ENCODE peak calls at places on chromosomes 16 and 17, in nine cellular contexts. One of them, this sample, is unnamed.
A peak's percentile ranks its signal among the peaks of the same experiment; 100 is the strongest.

GRCh38 chr17:81635973-81636504 is 873 bp downstream of the NPLOC4 start:
- DNase-seq in GM12865: peak; percentile 25
- DNase-seq in ascending aorta: no peak
- DNase-seq in A549: no peak
- DNase-seq in progenitor cell of endocrine pancreas: no peak
- DNase-seq in CD4-positive, alpha-beta T cell: no peak
- DNase-seq in HepG2: no peak
- DNase-seq in epithelial cell of esophagus: peak; percentile 68
- DNase-seq in AG10803: peak; percentile 49
- DNase-seq in this sample: no peak

GRCh38 chr17:28955408-28955807 is 4.1 kb upstream of the PHF12 start:
- DNase-seq in GM12865: no peak
- DNase-seq in ascending aorta: no peak
- DNase-seq in A549: no peak
- DNase-seq in progenitor cell of endocrine pancreas: no peak
- DNase-seq in CD4-positive, alpha-beta T cell: no peak
- DNase-seq in HepG2: no peak
- DNase-seq in epithelial cell of esophagus: no peak
- DNase-seq in AG10803: no peak
- DNase-seq in this sample: no peak

GRCh38 chr17:29592850-29593545 is at the start of gene ANKRD13B:
- DNase-seq in GM12865: peak; percentile 55
- DNase-seq in ascending aorta: no peak
- DNase-seq in A549: no peak
- DNase-seq in progenitor cell of endocrine pancreas: no peak
- DNase-seq in CD4-positive, alpha-beta T cell: no peak
- DNase-seq in HepG2: no peak
- DNase-seq in epithelial cell of esophagus: no peak
- DNase-seq in AG10803: no peak
- DNase-seq in this sample: no peak

GRCh38 chr17:63029520-63029919 is 63.5 kb downstream of the TANC2 start:
- DNase-seq in GM12865: no peak
- DNase-seq in ascending aorta: no peak
- DNase-seq in A549: no peak
- DNase-seq in progenitor cell of endocrine pancreas: no peak
- DNase-seq in CD4-positive, alpha-beta T cell: no peak
- DNase-seq in HepG2: no peak
- DNase-seq in epithelial cell of esophagus: peak; percentile 52
- DNase-seq in AG10803: peak; percentile 63
- DNase-seq in this sample: no peak

GRCh38 chr17:41772586-41773189 is 13.8 kb downstream of the JUP start:
- DNase-seq in GM12865: no peak
- DNase-seq in ascending aorta: no peak
- DNase-seq in A549: no peak
- DNase-seq in progenitor cell of endocrine pancreas: no peak
- DNase-seq in CD4-positive, alpha-beta T cell: no peak
- DNase-seq in HepG2: peak; percentile 83
- DNase-seq in epithelial cell of esophagus: no peak
- DNase-seq in AG10803: no peak
- DNase-seq in this sample: no peak

GRCh38 chr16:74500907-74501306 is 79.6 kb upstream of the CLEC18B start:
- DNase-seq in GM12865: peak; percentile 7
- DNase-seq in ascending aorta: no peak
- DNase-seq in A549: no peak
- DNase-seq in progenitor cell of endocrine pancreas: no peak
- DNase-seq in CD4-positive, alpha-beta T cell: no peak
- DNase-seq in HepG2: no peak
- DNase-seq in epithelial cell of esophagus: no peak
- DNase-seq in AG10803: no peak
- DNase-seq in this sample: no peak

GRCh38 chr16:71593048-71593999 is 16.4 kb upstream of the TAT start:
- DNase-seq in GM12865: no peak
- DNase-seq in ascending aorta: no peak
- DNase-seq in A549: no peak
- DNase-seq in progenitor cell of endocrine pancreas: no peak
- DNase-seq in CD4-positive, alpha-beta T cell: no peak
- DNase-seq in HepG2: peak; percentile 80
- DNase-seq in epithelial cell of esophagus: no peak
- DNase-seq in AG10803: no peak
- DNase-seq in this sample: no peak

GRCh38 chr16:2973081-2973480 is 3.9 kb downstream of the PAQR4 start:
- DNase-seq in GM12865: no peak
- DNase-seq in ascending aorta: no peak
- DNase-seq in A549: no peak
- DNase-seq in progenitor cell of endocrine pancreas: no peak
- DNase-seq in CD4-positive, alpha-beta T cell: no peak
- DNase-seq in HepG2: no peak
- DNase-seq in epithelial cell of esophagus: no peak
- DNase-seq in AG10803: no peak
- DNase-seq in this sample: no peak

GRCh38 chr16:78494105-78494504 is 394.7 kb downstream of the WWOX start:
- DNase-seq in GM12865: no peak
- DNase-seq in ascending aorta: no peak
- DNase-seq in A549: no peak
- DNase-seq in progenitor cell of endocrine pancreas: no peak
- DNase-seq in CD4-positive, alpha-beta T cell: no peak
- DNase-seq in HepG2: no peak
- DNase-seq in epithelial cell of esophagus: no peak
- DNase-seq in AG10803: no peak
- DNase-seq in this sample: no peak

GRCh38 chr17:32124985-32125847 is 17.1 kb upstream of the RHOT1 start:
- DNase-seq in GM12865: no peak
- DNase-seq in ascending aorta: no peak
- DNase-seq in A549: peak; percentile 35
- DNase-seq in progenitor cell of endocrine pancreas: no peak
- DNase-seq in CD4-positive, alpha-beta T cell: no peak
- DNase-seq in HepG2: no peak
- DNase-seq in epithelial cell of esophagus: no peak
- DNase-seq in AG10803: no peak
- DNase-seq in this sample: no peak

GRCh38 chr16:70390774-70391173 is 44.1 kb downstream of the DDX19A start:
- DNase-seq in GM12865: no peak
- DNase-seq in ascending aorta: no peak
- DNase-seq in A549: no peak
- DNase-seq in progenitor cell of endocrine pancreas: no peak
- DNase-seq in CD4-positive, alpha-beta T cell: no peak
- DNase-seq in HepG2: no peak
- DNase-seq in epithelial cell of esophagus: peak; percentile 82
- DNase-seq in AG10803: no peak
- DNase-seq in this sample: no peak

GRCh38 chr17:10226930-10227695 is 28.7 kb upstream of the GAS7 start:
- DNase-seq in GM12865: peak; percentile 67
- DNase-seq in ascending aorta: no peak
- DNase-seq in A549: peak; percentile 57
- DNase-seq in progenitor cell of endocrine pancreas: peak; percentile 19
- DNase-seq in CD4-positive, alpha-beta T cell: peak; percentile 5
- DNase-seq in HepG2: peak; percentile 16
- DNase-seq in epithelial cell of esophagus: no peak
- DNase-seq in AG10803: no peak
- DNase-seq in this sample: peak; percentile 68

GRCh38 chr16:68079616-68080344 is 5.4 kb upstream of the NFATC3 start:
- DNase-seq in GM12865: peak; percentile 47
- DNase-seq in ascending aorta: no peak
- DNase-seq in A549: no peak
- DNase-seq in progenitor cell of endocrine pancreas: no peak
- DNase-seq in CD4-positive, alpha-beta T cell: peak; percentile 66
- DNase-seq in HepG2: peak; percentile 97
- DNase-seq in epithelial cell of esophagus: no peak
- DNase-seq in AG10803: no peak
- DNase-seq in this sample: peak; percentile 37

GRCh38 chr17:3710951-3711383 is 12.7 kb upstream of the HASPIN start:
- DNase-seq in GM12865: peak; percentile 99
- DNase-seq in ascending aorta: no peak
- DNase-seq in A549: no peak
- DNase-seq in progenitor cell of endocrine pancreas: no peak
- DNase-seq in CD4-positive, alpha-beta T cell: peak; percentile 55
- DNase-seq in HepG2: no peak
- DNase-seq in epithelial cell of esophagus: peak; percentile 55
- DNase-seq in AG10803: peak; percentile 30
- DNase-seq in this sample: no peak

GRCh38 chr16:88686439-88687253 is at the start of gene SNAI3:
- DNase-seq in GM12865: peak; percentile 87
- DNase-seq in ascending aorta: no peak
- DNase-seq in A549: peak; percentile 89
- DNase-seq in progenitor cell of endocrine pancreas: peak; percentile 83
- DNase-seq in CD4-positive, alpha-beta T cell: peak; percentile 73
- DNase-seq in HepG2: peak; percentile 76
- DNase-seq in epithelial cell of esophagus: peak; percentile 85
- DNase-seq in AG10803: no peak
- DNase-seq in this sample: peak; percentile 83

GRCh38 chr16:1071009-1071408 is 1.5 kb upstream of the SSTR5 start:
- DNase-seq in GM12865: no peak
- DNase-seq in ascending aorta: no peak
- DNase-seq in A549: no peak
- DNase-seq in progenitor cell of endocrine pancreas: no peak
- DNase-seq in CD4-positive, alpha-beta T cell: no peak
- DNase-seq in HepG2: no peak
- DNase-seq in epithelial cell of esophagus: no peak
- DNase-seq in AG10803: no peak
- DNase-seq in this sample: no peak

GRCh38 chr16:19138601-19139000 is 24.8 kb downstream of the ITPRIPL2 start:
- DNase-seq in GM12865: no peak
- DNase-seq in ascending aorta: no peak
- DNase-seq in A549: peak; percentile 60
- DNase-seq in progenitor cell of endocrine pancreas: no peak
- DNase-seq in CD4-positive, alpha-beta T cell: no peak
- DNase-seq in HepG2: no peak
- DNase-seq in epithelial cell of esophagus: peak; percentile 99
- DNase-seq in AG10803: peak; percentile 86
- DNase-seq in this sample: peak; percentile 36

GRCh38 chr16:89815639-89816348 is 653 bp downstream of the FANCA start:
- DNase-seq in GM12865: peak; percentile 51
- DNase-seq in ascending aorta: no peak
- DNase-seq in A549: no peak
- DNase-seq in progenitor cell of endocrine pancreas: no peak
- DNase-seq in CD4-positive, alpha-beta T cell: no peak
- DNase-seq in HepG2: no peak
- DNase-seq in epithelial cell of esophagus: no peak
- DNase-seq in AG10803: no peak
- DNase-seq in this sample: peak; percentile 28

GRCh38 chr16:24846548-24847357 is 990 bp downstream of the SLC5A11 start:
- DNase-seq in GM12865: no peak
- DNase-seq in ascending aorta: no peak
- DNase-seq in A549: no peak
- DNase-seq in progenitor cell of endocrine pancreas: no peak
- DNase-seq in CD4-positive, alpha-beta T cell: no peak
- DNase-seq in HepG2: no peak
- DNase-seq in epithelial cell of esophagus: no peak
- DNase-seq in AG10803: no peak
- DNase-seq in this sample: no peak
- TF ChIP-seq CTCF in GM12865: no peak
- TF ChIP-seq CTCF in ascending aorta: no peak
- TF ChIP-seq CTCF in A549: no peak
- TF ChIP-seq CTCF in progenitor cell of endocrine pancreas: no peak
- TF ChIP-seq CTCF in CD4-positive, alpha-beta T cell: no peak
- TF ChIP-seq CTCF in HepG2: no peak
- TF ChIP-seq CTCF in epithelial cell of esophagus: no peak
- TF ChIP-seq CTCF in AG10803: no peak
- TF ChIP-seq CTCF in this sample: no peak

DNA sequence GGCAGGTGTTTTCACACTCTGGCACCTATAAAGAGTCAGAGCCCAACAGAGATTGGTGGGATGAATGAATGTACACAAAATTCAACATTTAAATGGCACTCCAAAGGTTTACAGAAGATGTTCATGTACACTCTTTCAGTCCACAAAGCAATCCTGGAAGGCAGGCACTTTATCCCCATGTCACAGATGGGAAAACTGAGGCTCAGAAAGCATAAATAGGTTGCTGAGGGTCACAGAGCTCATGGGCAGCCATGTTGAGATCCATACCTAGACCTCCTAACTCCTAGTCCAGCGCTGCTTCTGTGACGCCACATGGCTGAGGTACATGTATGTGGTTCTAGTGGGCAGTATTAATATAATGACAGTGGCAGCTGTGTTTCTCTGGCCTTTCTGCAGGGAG is 157.7 kb upstream of the LHX1 start:
- DNase-seq in GM12865: no peak
- DNase-seq in ascending aorta: no peak
- DNase-seq in A549: no peak
- DNase-seq in progenitor cell of endocrine pancreas: no peak
- DNase-seq in CD4-positive, alpha-beta T cell: no peak
- DNase-seq in HepG2: no peak
- DNase-seq in epithelial cell of esophagus: no peak
- DNase-seq in AG10803: no peak
- DNase-seq in this sample: no peak
- TF ChIP-seq CTCF in GM12865: no peak
- TF ChIP-seq CTCF in ascending aorta: no peak
- TF ChIP-seq CTCF in A549: no peak
- TF ChIP-seq CTCF in progenitor cell of endocrine pancreas: no peak
- TF ChIP-seq CTCF in CD4-positive, alpha-beta T cell: no peak
- TF ChIP-seq CTCF in HepG2: no peak
- TF ChIP-seq CTCF in epithelial cell of esophagus: no peak
- TF ChIP-seq CTCF in AG10803: no peak
- TF ChIP-seq CTCF in this sample: no peak

GRCh38 chr16:54952195-54952594 is 21.5 kb downstream of the IRX5 start:
- DNase-seq in GM12865: no peak
- DNase-seq in ascending aorta: no peak
- DNase-seq in A549: no peak
- DNase-seq in progenitor cell of endocrine pancreas: no peak
- DNase-seq in CD4-positive, alpha-beta T cell: no peak
- DNase-seq in HepG2: no peak
- DNase-seq in epithelial cell of esophagus: peak; percentile 66
- DNase-seq in AG10803: no peak
- DNase-seq in this sample: no peak

GRCh38 chr16:54954220-54954619 is 23.6 kb downstream of the IRX5 start:
- DNase-seq in GM12865: no peak
- DNase-seq in ascending aorta: no peak
- DNase-seq in A549: no peak
- DNase-seq in progenitor cell of endocrine pancreas: no peak
- DNase-seq in CD4-positive, alpha-beta T cell: no peak
- DNase-seq in HepG2: no peak
- DNase-seq in epithelial cell of esophagus: no peak
- DNase-seq in AG10803: no peak
- DNase-seq in this sample: no peak

GRCh38 chr16:54962045-54962444 is 31.4 kb downstream of the IRX5 start:
- DNase-seq in GM12865: no peak
- DNase-seq in ascending aorta: no peak
- DNase-seq in A549: no peak
- DNase-seq in progenitor cell of endocrine pancreas: no peak
- DNase-seq in CD4-positive, alpha-beta T cell: no peak
- DNase-seq in HepG2: no peak
- DNase-seq in epithelial cell of esophagus: no peak
- DNase-seq in AG10803: no peak
- DNase-seq in this sample: no peak

GRCh38 chr16:54955757-54956156 is 25.1 kb downstream of the IRX5 start:
- DNase-seq in GM12865: no peak
- DNase-seq in ascending aorta: no peak
- DNase-seq in A549: no peak
- DNase-seq in progenitor cell of endocrine pancreas: no peak
- DNase-seq in CD4-positive, alpha-beta T cell: no peak
- DNase-seq in HepG2: no peak
- DNase-seq in epithelial cell of esophagus: no peak
- DNase-seq in AG10803: no peak
- DNase-seq in this sample: no peak

GRCh38 chr16:54957403-54957802 is 26.7 kb downstream of the IRX5 start:
- DNase-seq in GM12865: peak; percentile 41
- DNase-seq in ascending aorta: no peak
- DNase-seq in A549: peak; percentile 38
- DNase-seq in progenitor cell of endocrine pancreas: no peak
- DNase-seq in CD4-positive, alpha-beta T cell: no peak
- DNase-seq in HepG2: peak; percentile 20
- DNase-seq in epithelial cell of esophagus: peak; percentile 67
- DNase-seq in AG10803: no peak
- DNase-seq in this sample: peak; percentile 32
- TF ChIP-seq CTCF in GM12865: peak; percentile 51
- TF ChIP-seq CTCF in ascending aorta: peak; percentile 27
- TF ChIP-seq CTCF in A549: peak; percentile 56
- TF ChIP-seq CTCF in progenitor cell of endocrine pancreas: peak; percentile 46
- TF ChIP-seq CTCF in CD4-positive, alpha-beta T cell: no peak
- TF ChIP-seq CTCF in HepG2: peak; percentile 55
- TF ChIP-seq CTCF in epithelial cell of esophagus: peak; percentile 64
- TF ChIP-seq CTCF in AG10803: peak; percentile 49
- TF ChIP-seq CTCF in this sample: peak; percentile 69

GRCh38 chr17:49603720-49604119 is 28.0 kb downstream of the NXPH3 start:
- DNase-seq in GM12865: no peak
- DNase-seq in ascending aorta: no peak
- DNase-seq in A549: no peak
- DNase-seq in progenitor cell of endocrine pancreas: no peak
- DNase-seq in CD4-positive, alpha-beta T cell: no peak
- DNase-seq in HepG2: no peak
- DNase-seq in epithelial cell of esophagus: no peak
- DNase-seq in AG10803: peak; percentile 22
- DNase-seq in this sample: no peak
- TF ChIP-seq CTCF in GM12865: no peak
- TF ChIP-seq CTCF in ascending aorta: peak; percentile 23
- TF ChIP-seq CTCF in A549: no peak
- TF ChIP-seq CTCF in progenitor cell of endocrine pancreas: no peak
- TF ChIP-seq CTCF in CD4-positive, alpha-beta T cell: no peak
- TF ChIP-seq CTCF in HepG2: no peak
- TF ChIP-seq CTCF in epithelial cell of esophagus: no peak
- TF ChIP-seq CTCF in AG10803: peak; percentile 34
- TF ChIP-seq CTCF in this sample: peak; percentile 24

This sample was measured in endothelial cell.